ENCODE peak calls at places on chromosomes 12 and 14, in seven cellular contexts. One of them, this sample, is unnamed.

GRCh38 chr14:104865631-104866441 is 768 bp downstream of the CEP170B start:
- DNase-seq in left colon: peak; percentile 79
- DNase-seq in activated T-cell treated with anti-CD3 and anti-CD28 coated beads, Interleukin-2, amount 50 U/mL, for 72 hours: peak; percentile 59
- DNase-seq in cardiac muscle cell: peak; percentile 67
- DNase-seq in thyroid gland: peak; percentile 77
- DNase-seq in HTR-8/SVneo: peak; percentile 64
- DNase-seq in RPMI8226: peak; percentile 35
- DNase-seq in this sample: peak; percentile 66

GRCh38 chr14:37254411-37254947 is 56.7 kb downstream of the MIPOL1 start:
- DNase-seq in HTR-8/SVneo: no peak
- DNase-seq in left colon: no peak
- DNase-seq in cardiac muscle cell: no peak
- DNase-seq in RPMI8226: no peak
- DNase-seq in thyroid gland: no peak
- DNase-seq in activated T-cell treated with anti-CD3 and anti-CD28 coated beads, Interleukin-2, amount 50 U/mL, for 72 hours: no peak
- DNase-seq in this sample: no peak

GRCh38 chr12:91958816-91959215 is 186.8 kb downstream of the BTG1 start:
- DNase-seq in cardiac muscle cell: no peak
- DNase-seq in thyroid gland: no peak
- DNase-seq in activated T-cell treated with anti-CD3 and anti-CD28 coated beads, Interleukin-2, amount 50 U/mL, for 72 hours: no peak
- DNase-seq in HTR-8/SVneo: peak; percentile 27
- DNase-seq in RPMI8226: no peak
- DNase-seq in left colon: no peak
- DNase-seq in this sample: no peak

GRCh38 chr12:53172352-53172751 is 8.2 kb upstream of the ZNF740 start:
- DNase-seq in HTR-8/SVneo: no peak
- DNase-seq in thyroid gland: no peak
- DNase-seq in RPMI8226: no peak
- DNase-seq in left colon: no peak
- DNase-seq in cardiac muscle cell: no peak
- DNase-seq in activated T-cell treated with anti-CD3 and anti-CD28 coated beads, Interleukin-2, amount 50 U/mL, for 72 hours: no peak
- DNase-seq in this sample: no peak

GRCh38 chr12:27982380-27982779 is 9.8 kb upstream of the PTHLH start:
- DNase-seq in HTR-8/SVneo: no peak
- DNase-seq in activated T-cell treated with anti-CD3 and anti-CD28 coated beads, Interleukin-2, amount 50 U/mL, for 72 hours: no peak
- DNase-seq in RPMI8226: no peak
- DNase-seq in cardiac muscle cell: no peak
- DNase-seq in left colon: no peak
- DNase-seq in thyroid gland: no peak
- DNase-seq in this sample: no peak

GRCh38 chr12:104569348-104570173 is 112.8 kb downstream of the CHST11 start:
- DNase-seq in RPMI8226: no peak
- DNase-seq in HTR-8/SVneo: no peak
- DNase-seq in cardiac muscle cell: no peak
- DNase-seq in left colon: peak; percentile 37
- DNase-seq in activated T-cell treated with anti-CD3 and anti-CD28 coated beads, Interleukin-2, amount 50 U/mL, for 72 hours: peak; percentile 69
- DNase-seq in thyroid gland: no peak
- DNase-seq in this sample: no peak

GRCh38 chr12:102419094-102419764 is 61.1 kb downstream of the IGF1 start:
- DNase-seq in activated T-cell treated with anti-CD3 and anti-CD28 coated beads, Interleukin-2, amount 50 U/mL, for 72 hours: no peak
- DNase-seq in HTR-8/SVneo: no peak
- DNase-seq in RPMI8226: no peak
- DNase-seq in thyroid gland: no peak
- DNase-seq in cardiac muscle cell: no peak
- DNase-seq in left colon: no peak
- DNase-seq in this sample: no peak

GRCh38 chr14:36935976-36936678 is 236.3 kb downstream of the SLC25A21 start:
- DNase-seq in cardiac muscle cell: no peak
- DNase-seq in thyroid gland: no peak
- DNase-seq in activated T-cell treated with anti-CD3 and anti-CD28 coated beads, Interleukin-2, amount 50 U/mL, for 72 hours: no peak
- DNase-seq in left colon: no peak
- DNase-seq in RPMI8226: no peak
- DNase-seq in HTR-8/SVneo: no peak
- DNase-seq in this sample: no peak

GRCh38 chr12:93514853-93515252 is 47.5 kb downstream of the MRPL42 start:
- DNase-seq in HTR-8/SVneo: peak; percentile 41
- DNase-seq in RPMI8226: no peak
- DNase-seq in left colon: no peak
- DNase-seq in cardiac muscle cell: no peak
- DNase-seq in activated T-cell treated with anti-CD3 and anti-CD28 coated beads, Interleukin-2, amount 50 U/mL, for 72 hours: no peak
- DNase-seq in thyroid gland: no peak
- DNase-seq in this sample: no peak

GRCh38 chr12:29026419-29026818 is 122.7 kb upstream of the FAR2 start:
- DNase-seq in HTR-8/SVneo: no peak
- DNase-seq in cardiac muscle cell: no peak
- DNase-seq in thyroid gland: no peak
- DNase-seq in RPMI8226: no peak
- DNase-seq in activated T-cell treated with anti-CD3 and anti-CD28 coated beads, Interleukin-2, amount 50 U/mL, for 72 hours: no peak
- DNase-seq in left colon: no peak
- DNase-seq in this sample: no peak

GRCh38 chr12:130017571-130018449 is 114.0 kb upstream of the TMEM132D start:
- DNase-seq in activated T-cell treated with anti-CD3 and anti-CD28 coated beads, Interleukin-2, amount 50 U/mL, for 72 hours: no peak
- DNase-seq in RPMI8226: no peak
- DNase-seq in left colon: no peak
- DNase-seq in cardiac muscle cell: no peak
- DNase-seq in HTR-8/SVneo: no peak
- DNase-seq in thyroid gland: no peak
- DNase-seq in this sample: peak; percentile 33

GRCh38 chr14:67539116-67539515 is 6.0 kb downstream of the PLEKHH1 start:
- DNase-seq in HTR-8/SVneo: no peak
- DNase-seq in cardiac muscle cell: no peak
- DNase-seq in RPMI8226: no peak
- DNase-seq in activated T-cell treated with anti-CD3 and anti-CD28 coated beads, Interleukin-2, amount 50 U/mL, for 72 hours: no peak
- DNase-seq in left colon: no peak
- DNase-seq in thyroid gland: no peak
- DNase-seq in this sample: peak; percentile 71